ENCODE peak calls at places on chromosomes 1 and 21, in four cellular contexts. Z is HepG2, F is K562, Q is GM12878. U is an unnamed sample.

GRCh38 chr1:13812456-13813397 is 112.7 kb downstream of the PRDM2 start:
- DNase-seq in Z (no peak), F (no peak), Q (no peak), U (no peak)

GRCh38 chr1:61337037-61337436 is 254.7 kb downstream of the NFIA start:
- DNase-seq in Z (peak), F (no peak), Q (no peak), U (no peak)

GRCh38 chr21:29149771-29150425 is 19.5 kb downstream of the MAP3K7CL start:
- DNase-seq in Z (no peak), F (no peak), Q (no peak), U (no peak)

GRCh38 chr1:190479028-190479427 is 1.4 kb upstream of the BRINP3 start:
- DNase-seq in Z (no peak), F (no peak), Q (no peak), U (no peak)

GRCh38 chr1:66996018-66996682 is 57.8 kb downstream of the SLC35D1 start:
- DNase-seq in Z (peak), F (peak), Q (peak), U (peak)

GRCh38 chr1:93313026-93313425 is 32.7 kb upstream of the DR1 start:
- DNase-seq in Z (no peak), F (no peak), Q (no peak), U (no peak)

GRCh38 chr1:96281491-96281890 is 440.1 kb upstream of the PTBP2 start:
- DNase-seq in Z (no peak), F (no peak), Q (no peak), U (no peak)

GRCh38 chr1:231500666-231501065 is 27.8 kb upstream of the TSNAX start:
- DNase-seq in Z (no peak), F (no peak), Q (no peak), U (no peak)

GRCh38 chr1:24826510-24826909 is 81.3 kb downstream of the CLIC4 start:
- DNase-seq in Z (no peak), F (no peak), Q (no peak), U (no peak)

GRCh38 chr21:30642564-30642963 is at the start of gene KRTAP20-3:
- DNase-seq in Z (no peak), F (no peak), Q (no peak), U (no peak)

GRCh38 chr1:248825573-248825908 is 174 bp downstream of the SH3BP5L start:
- DNase-seq in Z (no peak), F (peak), Q (no peak), U (peak)

GRCh38 chr1:182120411-182121258 is 59.1 kb upstream of the ZNF648 start:
- DNase-seq in Z (peak), F (no peak), Q (no peak), U (no peak)

GRCh38 chr1:49765034-49765433 is 258.7 kb downstream of the AGBL4 start:
- DNase-seq in Z (peak), F (no peak), Q (no peak), U (peak)

GRCh38 chr1:70440642-70441391 is 29.7 kb downstream of the CTH start:
- DNase-seq in Z (no peak), F (no peak), Q (no peak), U (no peak)

GRCh38 chr1:70443739-70444138 is 32.7 kb downstream of the CTH start:
- DNase-seq in Z (no peak), F (no peak), Q (no peak), U (no peak)

GRCh38 chr1:70438529-70438928 is 27.5 kb downstream of the CTH start:
- DNase-seq in Z (no peak), F (no peak), Q (no peak), U (no peak)

GRCh38 chr1:70441392-70442035 is 30.4 kb downstream of the CTH start:
- DNase-seq in Z (no peak), F (no peak), Q (no peak), U (no peak)

DNA sequence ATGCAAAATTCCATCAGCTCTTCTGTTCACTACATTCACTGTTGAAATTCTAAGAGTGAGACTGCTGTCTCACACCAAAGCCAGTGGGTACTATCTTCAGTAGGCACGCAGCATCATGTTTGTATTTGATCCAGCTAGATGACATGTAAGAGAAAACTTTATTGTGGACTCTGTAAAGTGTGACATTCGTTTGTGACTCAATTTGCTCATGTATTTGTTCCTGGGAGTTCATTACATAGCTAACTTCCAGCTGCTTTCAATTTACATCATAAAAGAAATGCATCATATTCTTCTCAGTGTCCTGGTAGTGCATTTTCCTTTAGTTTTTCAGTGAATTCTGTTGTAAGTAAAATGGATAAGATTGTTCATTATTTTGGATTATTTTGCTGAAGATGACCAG is 31.4 kb downstream of the CTH start:
- DNase-seq in Z (no peak), F (no peak), Q (no peak), U (no peak)
- TF ChIP-seq ATF2 in Z (no peak), F (no peak), Q (no peak), U (no peak)

GRCh38 chr1:56578963-56579875 is at the start of gene PLPP3:
- DNase-seq in Z (peak), F (peak), Q (no peak), U (peak)

GRCh38 chr1:56576880-56577858 is 2.2 kb downstream of the PLPP3 start:
- DNase-seq in Z (peak), F (no peak), Q (no peak), U (no peak)

GRCh38 chr1:56575865-56576264 is 3.5 kb downstream of the PLPP3 start:
- DNase-seq in Z (no peak), F (no peak), Q (no peak), U (no peak)

GRCh38 chr1:56578664-56578962 is 750 bp downstream of the PLPP3 start:
- DNase-seq in Z (no peak), F (no peak), Q (no peak), U (no peak)

GRCh38 chr1:56577859-56578663 is 1.3 kb downstream of the PLPP3 start:
- DNase-seq in Z (peak), F (no peak), Q (no peak), U (no peak)
- TF ChIP-seq RFX5 in Z (no peak), F (no peak), Q (no peak), U (no peak)

DNA sequence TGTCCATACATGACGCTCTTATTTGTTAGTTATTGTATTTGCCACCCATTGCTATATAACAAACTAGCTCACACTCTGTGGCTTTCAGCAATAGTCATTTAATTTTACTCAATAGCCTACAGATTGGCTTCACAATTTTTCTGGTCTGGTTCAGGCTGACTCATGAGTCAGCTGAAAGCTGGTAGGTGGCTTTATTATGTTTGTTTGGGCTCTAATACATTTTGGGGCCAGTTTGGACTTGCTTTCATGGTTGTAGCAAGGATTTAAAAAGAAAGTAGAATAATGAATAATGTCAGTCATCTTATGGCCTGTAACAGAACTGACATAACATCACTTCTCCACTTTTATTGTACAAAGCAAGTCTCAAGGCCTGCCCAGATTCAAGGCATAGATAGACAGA is 338.7 kb downstream of the LRRIQ3 start:
- DNase-seq in Z (no peak), F (no peak), Q (no peak), U (no peak)
- TF ChIP-seq SIN3A in Z (no peak), F (no peak), Q (no peak), U (no peak)

GRCh38 chr1:219269171-219269570 is 95.5 kb downstream of the LYPLAL1 start:
- DNase-seq in Z (no peak), F (no peak), Q (no peak), U (no peak)

GRCh38 chr1:219277304-219277840 is 103.7 kb downstream of the LYPLAL1 start:
- DNase-seq in Z (peak), F (no peak), Q (no peak), U (no peak)

GRCh38 chr1:219276029-219276738 is 102.5 kb downstream of the LYPLAL1 start:
- DNase-seq in Z (no peak), F (no peak), Q (no peak), U (no peak)

GRCh38 chr1:219273088-219273686 is 99.5 kb downstream of the LYPLAL1 start:
- DNase-seq in Z (no peak), F (no peak), Q (no peak), U (no peak)

DNA sequence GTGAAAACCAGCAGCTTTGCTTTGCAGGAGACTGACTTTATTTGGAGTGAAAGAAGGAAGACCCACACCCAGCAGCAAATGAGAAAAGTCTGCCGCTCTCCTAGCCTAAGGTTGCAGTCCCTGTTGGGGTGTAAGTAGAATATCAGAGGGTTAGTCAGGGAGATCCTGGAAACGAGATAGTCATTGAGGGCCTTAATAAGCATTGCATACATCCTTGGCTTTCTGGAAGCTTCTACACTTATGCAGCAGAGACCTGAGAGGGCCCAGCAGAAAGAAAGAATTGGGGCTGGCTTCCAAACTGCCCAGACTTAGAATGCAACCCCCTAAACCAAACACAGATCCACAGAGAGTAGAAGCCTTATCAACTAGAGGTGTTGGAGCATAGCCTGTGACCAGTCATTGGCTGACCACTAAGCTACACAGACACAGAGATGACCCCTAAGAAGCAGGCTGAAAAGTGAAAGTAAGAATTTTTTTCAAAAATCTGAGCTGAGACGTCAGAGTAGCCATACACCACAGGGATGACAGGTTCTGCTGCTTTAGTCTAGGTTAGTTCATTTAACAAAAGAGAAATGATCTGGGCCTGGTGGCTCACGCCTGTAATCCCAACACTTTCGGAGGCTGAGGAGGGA is 98.4 kb downstream of the LYPLAL1 start:
- DNase-seq in Z (no peak), F (no peak), Q (no peak), U (no peak)
- TF ChIP-seq ATF2 in Z (no peak), F (no peak), Q (no peak), U (no peak)

GRCh38 chr1:219941179-219942118 is 13.1 kb upstream of the SLC30A10 start:
- DNase-seq in Z (no peak), F (no peak), Q (no peak), U (no peak)

GRCh38 chr1:219940707-219941106 is 12.3 kb upstream of the SLC30A10 start:
- DNase-seq in Z (no peak), F (no peak), Q (no peak), U (no peak)

DNA sequence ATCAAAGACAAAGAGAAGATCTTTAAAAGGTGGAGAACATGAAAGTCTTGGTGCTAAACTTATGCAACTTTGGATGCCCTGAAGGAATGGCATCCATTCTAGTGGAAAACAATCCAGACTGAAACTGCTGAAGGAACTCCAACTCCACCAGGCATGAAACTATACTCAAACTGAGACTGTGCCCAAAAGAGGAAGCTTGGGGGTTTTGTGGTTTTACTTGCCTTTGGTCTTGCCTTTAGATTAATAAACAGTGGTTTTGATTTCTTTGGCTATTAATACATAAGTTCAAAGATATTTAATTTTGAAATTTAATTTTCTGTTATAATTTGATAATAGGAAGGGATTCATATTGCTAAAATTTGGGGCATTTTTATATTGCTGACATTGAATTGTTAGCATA is 17.4 kb upstream of the SLC30A10 start:
- DNase-seq in Z (no peak), F (no peak), Q (no peak), U (no peak)
- TF ChIP-seq RFX5 in Z (no peak), F (no peak), Q (no peak), U (no peak)

DNA sequence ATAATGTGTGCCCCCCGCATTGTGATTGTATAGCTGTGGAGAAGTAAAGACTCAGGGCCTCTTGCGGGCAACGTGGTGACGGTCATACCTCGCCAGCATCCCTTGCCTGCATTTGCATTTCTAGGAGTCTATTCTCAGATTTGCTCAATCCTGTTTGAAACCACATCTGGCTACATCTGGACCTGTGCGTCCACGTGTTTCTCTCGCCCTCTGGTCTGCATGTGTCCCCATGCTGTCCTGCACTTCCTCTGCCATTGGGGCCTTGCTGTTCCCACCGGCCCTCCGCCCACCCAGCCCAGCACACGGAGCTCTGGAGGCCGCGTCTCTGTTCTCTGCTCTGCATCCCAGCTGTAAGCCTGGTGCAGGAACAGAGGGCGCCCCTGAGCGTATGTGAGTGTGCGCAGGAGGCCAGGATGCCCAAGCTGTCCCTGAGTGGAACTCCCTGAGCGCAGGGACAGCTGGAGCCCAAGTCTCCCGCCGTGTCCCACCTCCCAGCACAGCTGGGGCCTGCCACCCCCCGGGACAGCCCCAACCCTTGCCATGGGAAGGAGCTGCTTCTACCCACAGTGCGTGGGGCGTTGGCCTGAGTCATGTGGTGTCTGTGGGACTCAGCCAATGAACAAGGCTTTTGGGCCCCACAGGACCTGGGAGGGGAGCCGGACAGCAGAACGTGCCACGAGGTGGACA is 1.6 kb downstream of the KRTAP10-2 start:
- DNase-seq in Z (no peak), F (no peak), Q (no peak), U (no peak)
- TF ChIP-seq SIN3A in Z (no peak), F (no peak), Q (no peak), U (no peak)

DNA sequence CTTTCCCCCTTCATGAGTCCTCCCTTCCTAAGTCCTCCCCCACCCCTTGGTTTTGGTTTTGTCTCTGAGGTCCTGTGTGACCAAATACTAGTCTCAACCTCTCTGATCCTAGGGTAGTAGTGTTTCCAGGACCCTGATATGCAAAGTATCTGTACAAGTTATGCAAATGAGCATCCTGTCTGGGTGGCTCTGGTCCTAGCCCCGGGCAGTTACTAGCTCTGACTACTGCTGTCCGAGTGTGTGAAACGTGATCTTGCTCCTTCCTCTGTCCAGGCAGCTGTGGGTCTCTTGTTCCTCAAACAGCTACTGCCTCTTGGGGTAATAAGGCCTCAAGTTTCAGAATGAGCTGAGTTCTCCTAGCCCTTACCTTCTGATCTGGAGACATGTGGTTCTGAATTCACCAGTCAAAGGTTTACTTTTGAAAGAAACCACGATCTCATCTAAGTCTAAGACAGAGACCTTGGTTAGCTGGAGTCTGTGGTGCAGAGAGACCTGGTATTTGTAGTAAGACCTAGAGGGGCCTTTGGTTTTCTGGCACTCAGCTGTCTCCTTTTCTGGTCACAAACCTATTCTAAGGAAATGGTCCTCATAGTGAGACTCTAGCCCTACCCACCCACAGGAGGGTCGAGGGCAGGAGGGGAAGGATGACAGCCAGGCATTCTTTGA is 31.0 kb upstream of the IL19 start:
- DNase-seq in Z (no peak), F (no peak), Q (peak), U (no peak)
- TF ChIP-seq ATF2 in Z (no peak), F (no peak), Q (peak), U (no peak)

DNA sequence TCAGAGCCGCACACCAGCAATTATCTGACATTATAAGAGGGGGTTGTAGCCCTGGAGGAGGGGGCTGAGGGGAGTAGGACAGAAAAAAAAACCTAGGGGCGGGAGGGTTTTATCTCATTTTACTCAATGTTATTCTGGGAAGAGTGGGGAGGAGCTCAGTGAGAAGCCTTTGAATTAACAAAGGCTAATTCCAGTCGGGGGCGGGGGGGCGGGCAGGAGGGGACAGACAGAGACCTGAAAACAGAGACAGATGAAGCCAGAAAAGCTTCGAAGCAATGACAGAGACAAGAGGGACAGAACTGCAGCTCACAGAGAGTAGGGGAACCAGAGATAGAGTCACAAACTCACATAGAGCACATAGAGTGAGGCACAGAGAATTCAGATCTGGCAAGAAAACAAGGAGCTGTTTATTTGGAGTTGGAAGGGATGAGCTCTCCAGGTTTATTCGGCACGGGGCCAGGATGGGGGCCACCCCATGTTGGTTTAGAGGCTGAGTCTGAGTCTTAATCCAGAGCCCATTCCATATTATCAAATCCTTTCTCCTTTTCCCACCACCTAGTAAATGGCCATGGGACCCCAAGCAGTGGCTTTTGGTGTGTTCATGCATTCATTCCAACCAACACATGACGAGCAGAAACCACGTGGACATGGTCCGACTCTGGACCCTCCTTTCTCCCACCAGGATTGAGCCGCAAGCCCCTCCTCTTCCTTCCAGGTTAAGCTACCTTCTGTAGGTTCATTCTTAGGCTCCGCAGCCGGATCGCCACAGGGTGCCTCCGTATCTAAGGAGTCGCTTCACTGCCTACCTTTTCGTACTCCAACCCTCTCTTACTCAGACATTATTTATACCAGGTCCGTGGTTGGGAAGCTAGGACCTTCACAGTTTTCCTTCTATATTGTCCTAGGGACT is 63.4 kb downstream of the RHBG start:
- DNase-seq in Z (no peak), F (no peak), Q (no peak), U (no peak)
- TF ChIP-seq RFX5 in Z (no peak), F (no peak), Q (no peak), U (no peak)

U was measured in H1.